ENCODE peak calls at places on chromosomes 11 and 22, in eight cellular contexts. R is A549, I is ELR, B is left cardiac atrium, J is NCI-H1417, X is hippocampal formation, W is MV-4-11, M is psoas muscle. T is an unnamed sample.

GRCh38 chr11:12845739-12846358 is 163.3 kb upstream of the RASSF10 start:
- DNase-seq in W (no peak), J (peak), I (peak), B (no peak), M (no peak), X (no peak), R (no peak), T (no peak)

GRCh38 chr11:18974192-18974591 is 35.0 kb upstream of the MRGPRX1 start:
- DNase-seq in B (no peak), M (no peak), I (no peak), J (no peak), R (no peak), X (no peak), W (no peak), T (no peak)

GRCh38 chr22:42892571-42893316 is 35.7 kb upstream of the ARFGAP3 start:
- DNase-seq in X (no peak), I (no peak), B (no peak), J (peak), W (peak), R (no peak), M (no peak), T (no peak)

GRCh38 chr11:12161603-12162350 is 51.4 kb downstream of the MICAL2 start:
- DNase-seq in I (no peak), M (no peak), B (no peak), J (no peak), W (no peak), R (no peak), X (no peak), T (no peak)

GRCh38 chr22:44869196-44869595 is 116.8 kb downstream of the ARHGAP8 start:
- DNase-seq in M (no peak), B (no peak), W (no peak), J (no peak), I (peak), X (no peak), R (no peak), T (peak)

GRCh38 chr11:2300936-2301630 is 635 bp downstream of the C11orf21 start:
- DNase-seq in B (peak), J (peak), R (no peak), W (peak), X (no peak), M (no peak), I (no peak), T (peak)

GRCh38 chr11:90449643-90450042 is 226.8 kb upstream of the CHORDC1 start:
- DNase-seq in I (no peak), B (no peak), W (no peak), J (no peak), M (no peak), X (no peak), R (no peak), T (no peak)

GRCh38 chr22:19974233-19974861 is 32.7 kb upstream of the TXNRD2 start:
- DNase-seq in J (peak), I (peak), M (no peak), R (peak), W (peak), B (peak), X (no peak), T (peak)